ENCODE peak calls at places on chromosome 6, in six cellular contexts. One of them, this sample, is unnamed.

GRCh38 chr6:18121580-18122127 is 823 bp downstream of the NHLRC1 start:
- DNase-seq in mesothelial cell of epicardium: no peak
- DNase-seq in AG10803: no peak
- DNase-seq in progenitor cell of endocrine pancreas: no peak
- DNase-seq in RWPE2: no peak
- DNase-seq in AG04450: no peak
- DNase-seq in this sample: no peak

GRCh38 chr6:10138917-10139316 is 276.0 kb downstream of the TFAP2A start:
- DNase-seq in mesothelial cell of epicardium: no peak
- DNase-seq in AG10803: no peak
- DNase-seq in progenitor cell of endocrine pancreas: no peak
- DNase-seq in RWPE2: no peak
- DNase-seq in AG04450: no peak
- DNase-seq in this sample: no peak

GRCh38 chr6:28807682-28808280 is 116.0 kb downstream of the TRIM27 start:
- DNase-seq in mesothelial cell of epicardium: no peak
- DNase-seq in AG10803: peak
- DNase-seq in progenitor cell of endocrine pancreas: no peak
- DNase-seq in RWPE2: no peak
- DNase-seq in AG04450: no peak
- DNase-seq in this sample: no peak

GRCh38 chr6:81242634-81243033 is 509.8 kb downstream of the TENT5A start:
- DNase-seq in mesothelial cell of epicardium: no peak
- DNase-seq in AG10803: peak
- DNase-seq in progenitor cell of endocrine pancreas: no peak
- DNase-seq in RWPE2: no peak
- DNase-seq in AG04450: no peak
- DNase-seq in this sample: no peak

GRCh38 chr6:30154709-30155521 is 6.1 kb downstream of the TRIM10 start:
- DNase-seq in mesothelial cell of epicardium: no peak
- DNase-seq in AG10803: peak
- DNase-seq in progenitor cell of endocrine pancreas: no peak
- DNase-seq in RWPE2: no peak
- DNase-seq in AG04450: no peak
- DNase-seq in this sample: peak

GRCh38 chr6:41649596-41649995 is 11.3 kb downstream of the MDFI start:
- DNase-seq in mesothelial cell of epicardium: no peak
- DNase-seq in AG10803: no peak
- DNase-seq in progenitor cell of endocrine pancreas: no peak
- DNase-seq in RWPE2: no peak
- DNase-seq in AG04450: no peak
- DNase-seq in this sample: no peak

GRCh38 chr6:159716247-159717086 is 10.8 kb upstream of the WTAP start:
- DNase-seq in mesothelial cell of epicardium: no peak
- DNase-seq in AG10803: peak
- DNase-seq in progenitor cell of endocrine pancreas: no peak
- DNase-seq in RWPE2: no peak
- DNase-seq in AG04450: peak
- DNase-seq in this sample: peak

GRCh38 chr6:85111481-85112001 is 338.3 kb upstream of the NT5E start:
- DNase-seq in mesothelial cell of epicardium: no peak
- DNase-seq in AG10803: no peak
- DNase-seq in progenitor cell of endocrine pancreas: no peak
- DNase-seq in RWPE2: no peak
- DNase-seq in AG04450: no peak
- DNase-seq in this sample: no peak

GRCh38 chr6:109060585-109060984 is 34.1 kb downstream of the SESN1 start:
- DNase-seq in mesothelial cell of epicardium: no peak
- DNase-seq in AG10803: no peak
- DNase-seq in progenitor cell of endocrine pancreas: no peak
- DNase-seq in RWPE2: no peak
- DNase-seq in AG04450: no peak
- DNase-seq in this sample: no peak

GRCh38 chr6:73823046-73823735 is 127.2 kb downstream of the CD109 start:
- DNase-seq in mesothelial cell of epicardium: no peak
- DNase-seq in AG10803: no peak
- DNase-seq in progenitor cell of endocrine pancreas: no peak
- DNase-seq in RWPE2: no peak
- DNase-seq in AG04450: no peak
- DNase-seq in this sample: no peak

GRCh38 chr6:2622683-2623082 is 128.0 kb downstream of the MYLK4 start:
- DNase-seq in mesothelial cell of epicardium: no peak
- DNase-seq in AG10803: no peak
- DNase-seq in progenitor cell of endocrine pancreas: no peak
- DNase-seq in RWPE2: no peak
- DNase-seq in AG04450: no peak
- DNase-seq in this sample: no peak

GRCh38 chr6:75747371-75747984 is 1.6 kb upstream of the MYO6 start:
- DNase-seq in mesothelial cell of epicardium: no peak
- DNase-seq in AG10803: no peak
- DNase-seq in progenitor cell of endocrine pancreas: no peak
- DNase-seq in RWPE2: no peak
- DNase-seq in AG04450: no peak
- DNase-seq in this sample: no peak

GRCh38 chr6:131038612-131039344 is 24.3 kb downstream of the EPB41L2 start:
- DNase-seq in mesothelial cell of epicardium: no peak
- DNase-seq in AG10803: peak
- DNase-seq in progenitor cell of endocrine pancreas: no peak
- DNase-seq in RWPE2: no peak
- DNase-seq in AG04450: no peak
- DNase-seq in this sample: no peak

GRCh38 chr6:36319436-36319762 is 17.3 kb downstream of the BNIP5 start:
- DNase-seq in mesothelial cell of epicardium: no peak
- DNase-seq in AG10803: no peak
- DNase-seq in progenitor cell of endocrine pancreas: no peak
- DNase-seq in RWPE2: no peak
- DNase-seq in AG04450: no peak
- DNase-seq in this sample: no peak

GRCh38 chr6:165881812-165882211 is 218.8 kb upstream of the PDE10A start:
- DNase-seq in mesothelial cell of epicardium: no peak
- DNase-seq in AG10803: no peak
- DNase-seq in progenitor cell of endocrine pancreas: no peak
- DNase-seq in RWPE2: no peak
- DNase-seq in AG04450: no peak
- DNase-seq in this sample: no peak

GRCh38 chr6:141488466-141488865 is 644.3 kb upstream of the GJE1 start:
- DNase-seq in mesothelial cell of epicardium: no peak
- DNase-seq in AG10803: peak
- DNase-seq in progenitor cell of endocrine pancreas: no peak
- DNase-seq in RWPE2: no peak
- DNase-seq in AG04450: no peak
- DNase-seq in this sample: no peak

DNA sequence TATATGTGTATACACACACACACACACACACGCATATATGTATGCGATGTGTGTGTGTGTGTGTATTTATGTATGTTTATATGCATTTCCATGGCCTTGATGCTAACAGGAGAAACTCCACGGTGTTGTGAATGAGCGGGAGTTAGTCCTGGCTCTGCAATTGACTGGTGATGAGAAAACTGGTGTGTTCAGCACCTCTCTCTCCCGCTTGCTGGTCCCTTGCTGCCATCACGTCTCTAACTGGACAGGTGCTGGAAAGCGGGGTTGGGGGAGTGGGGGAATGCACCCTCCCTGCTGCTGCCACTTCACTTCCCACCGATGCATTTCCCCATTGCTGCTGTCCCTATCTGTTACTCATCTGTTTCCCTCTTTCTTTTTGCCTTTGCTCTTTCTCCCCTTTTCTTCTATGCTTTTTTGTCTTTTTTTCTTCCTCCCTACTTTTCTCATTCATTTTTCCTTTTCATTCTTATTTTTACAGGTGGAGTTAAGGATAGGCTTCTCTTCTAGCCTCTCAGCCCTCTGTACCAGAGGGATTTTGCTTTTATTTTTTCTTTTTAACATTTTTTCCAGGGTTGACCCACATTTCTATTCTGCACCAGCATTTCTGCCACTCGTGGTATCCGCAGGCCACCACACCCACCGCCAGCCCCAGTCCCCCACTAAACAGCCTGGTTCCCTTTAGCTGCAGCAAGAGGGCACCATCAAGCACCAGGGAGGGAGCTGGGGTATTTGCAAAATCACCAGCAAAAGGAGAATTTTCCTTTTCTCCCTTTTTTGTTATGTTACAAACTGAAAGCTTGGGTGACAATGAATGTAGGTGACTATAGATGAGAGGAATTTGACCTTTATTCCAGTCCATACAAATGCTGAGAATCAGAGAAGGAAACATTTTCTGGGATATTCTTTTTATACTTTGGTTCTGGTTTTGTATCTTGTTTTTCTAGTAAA is 115.6 kb downstream of the TCP11 start:
- DNase-seq in mesothelial cell of epicardium: no peak
- DNase-seq in AG10803: no peak
- DNase-seq in progenitor cell of endocrine pancreas: no peak
- DNase-seq in RWPE2: no peak
- DNase-seq in AG04450: no peak
- DNase-seq in this sample: no peak
- TF ChIP-seq CTCF in mesothelial cell of epicardium: no peak
- TF ChIP-seq CTCF in AG10803: peak
- TF ChIP-seq CTCF in progenitor cell of endocrine pancreas: no peak
- TF ChIP-seq CTCF in RWPE2: peak
- TF ChIP-seq CTCF in AG04450: peak
- TF ChIP-seq CTCF in this sample: peak

GRCh38 chr6:168119539-168119938 is 40.5 kb upstream of the FRMD1 start:
- DNase-seq in mesothelial cell of epicardium: no peak
- DNase-seq in AG10803: no peak
- DNase-seq in progenitor cell of endocrine pancreas: no peak
- DNase-seq in RWPE2: no peak
- DNase-seq in AG04450: no peak
- DNase-seq in this sample: no peak

GRCh38 chr6:168116975-168117899 is 38.2 kb upstream of the FRMD1 start:
- DNase-seq in mesothelial cell of epicardium: no peak
- DNase-seq in AG10803: no peak
- DNase-seq in progenitor cell of endocrine pancreas: no peak
- DNase-seq in RWPE2: peak
- DNase-seq in AG04450: no peak
- DNase-seq in this sample: no peak

GRCh38 chr6:168116446-168116974 is 37.5 kb upstream of the FRMD1 start:
- DNase-seq in mesothelial cell of epicardium: no peak
- DNase-seq in AG10803: no peak
- DNase-seq in progenitor cell of endocrine pancreas: no peak
- DNase-seq in RWPE2: peak
- DNase-seq in AG04450: no peak
- DNase-seq in this sample: no peak

GRCh38 chr6:168118935-168119334 is 39.9 kb upstream of the FRMD1 start:
- DNase-seq in mesothelial cell of epicardium: no peak
- DNase-seq in AG10803: no peak
- DNase-seq in progenitor cell of endocrine pancreas: no peak
- DNase-seq in RWPE2: no peak
- DNase-seq in AG04450: no peak
- DNase-seq in this sample: no peak

GRCh38 chr6:168117942-168118341 is 38.9 kb upstream of the FRMD1 start:
- DNase-seq in mesothelial cell of epicardium: peak
- DNase-seq in AG10803: no peak
- DNase-seq in progenitor cell of endocrine pancreas: no peak
- DNase-seq in RWPE2: no peak
- DNase-seq in AG04450: no peak
- DNase-seq in this sample: no peak
- TF ChIP-seq CTCF in mesothelial cell of epicardium: no peak
- TF ChIP-seq CTCF in AG10803: peak
- TF ChIP-seq CTCF in progenitor cell of endocrine pancreas: peak
- TF ChIP-seq CTCF in RWPE2: peak
- TF ChIP-seq CTCF in AG04450: peak
- TF ChIP-seq CTCF in this sample: peak

DNA sequence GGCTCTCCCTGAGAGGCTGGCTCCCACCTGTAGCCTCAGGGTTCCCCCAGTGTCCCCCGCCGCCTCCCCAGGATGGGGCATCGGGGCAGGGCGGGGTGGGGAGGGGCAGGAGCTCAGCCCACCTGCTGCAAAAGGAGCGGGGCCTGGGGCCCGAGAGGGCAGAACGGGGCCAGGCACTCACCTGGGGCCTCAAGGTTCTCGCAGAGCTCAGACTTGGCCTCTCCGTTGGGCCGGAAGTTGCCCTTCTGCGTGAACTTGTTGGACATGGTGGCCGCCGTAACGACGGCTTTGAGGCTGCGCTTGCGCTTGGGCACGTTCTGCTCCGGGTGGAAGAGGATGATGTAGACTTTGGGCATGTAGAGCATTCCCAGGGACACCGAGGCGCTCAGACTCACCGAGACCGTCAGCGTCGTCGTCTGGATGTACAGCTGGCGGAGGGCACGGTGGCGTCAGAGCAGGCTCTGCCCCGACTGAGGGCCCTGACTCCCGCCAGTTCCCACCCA is 117.9 kb downstream of the GRM4 start:
- DNase-seq in mesothelial cell of epicardium: no peak
- DNase-seq in AG10803: no peak
- DNase-seq in progenitor cell of endocrine pancreas: no peak
- DNase-seq in RWPE2: no peak
- DNase-seq in AG04450: no peak
- DNase-seq in this sample: no peak
- TF ChIP-seq CTCF in mesothelial cell of epicardium: peak
- TF ChIP-seq CTCF in AG10803: no peak
- TF ChIP-seq CTCF in progenitor cell of endocrine pancreas: no peak
- TF ChIP-seq CTCF in RWPE2: peak
- TF ChIP-seq CTCF in AG04450: no peak
- TF ChIP-seq CTCF in this sample: no peak

GRCh38 chr6:125306756-125307149 is 5.0 kb upstream of the HDDC2 start:
- DNase-seq in mesothelial cell of epicardium: no peak
- DNase-seq in AG10803: no peak
- DNase-seq in progenitor cell of endocrine pancreas: no peak
- DNase-seq in RWPE2: no peak
- DNase-seq in AG04450: no peak
- DNase-seq in this sample: no peak
- TF ChIP-seq CTCF in mesothelial cell of epicardium: no peak
- TF ChIP-seq CTCF in AG10803: no peak
- TF ChIP-seq CTCF in progenitor cell of endocrine pancreas: no peak
- TF ChIP-seq CTCF in RWPE2: no peak
- TF ChIP-seq CTCF in AG04450: no peak
- TF ChIP-seq CTCF in this sample: no peak

DNA sequence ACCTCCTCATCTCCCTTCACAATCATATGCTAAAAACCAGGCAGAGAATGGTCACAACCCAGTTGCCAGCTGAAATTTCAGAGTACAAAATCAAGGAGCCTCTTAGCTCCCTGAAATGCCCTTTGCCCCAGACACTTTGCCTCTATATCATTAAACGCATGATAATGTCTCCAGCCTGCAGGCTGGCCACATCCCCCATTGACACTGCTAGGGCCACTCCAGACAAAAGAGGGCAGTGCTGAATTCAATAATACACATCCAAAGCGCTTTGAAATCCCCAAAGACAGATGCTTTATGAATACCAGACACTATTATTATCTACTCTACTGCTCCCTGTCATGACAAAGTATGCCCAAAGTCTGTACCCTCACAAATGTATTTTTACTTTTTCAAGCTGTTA is 348.3 kb upstream of the POU3F2 start:
- DNase-seq in mesothelial cell of epicardium: no peak
- DNase-seq in AG10803: no peak
- DNase-seq in progenitor cell of endocrine pancreas: no peak
- DNase-seq in RWPE2: no peak
- DNase-seq in AG04450: no peak
- DNase-seq in this sample: no peak
- TF ChIP-seq CTCF in mesothelial cell of epicardium: no peak
- TF ChIP-seq CTCF in AG10803: no peak
- TF ChIP-seq CTCF in progenitor cell of endocrine pancreas: no peak
- TF ChIP-seq CTCF in RWPE2: no peak
- TF ChIP-seq CTCF in AG04450: no peak
- TF ChIP-seq CTCF in this sample: no peak

DNA sequence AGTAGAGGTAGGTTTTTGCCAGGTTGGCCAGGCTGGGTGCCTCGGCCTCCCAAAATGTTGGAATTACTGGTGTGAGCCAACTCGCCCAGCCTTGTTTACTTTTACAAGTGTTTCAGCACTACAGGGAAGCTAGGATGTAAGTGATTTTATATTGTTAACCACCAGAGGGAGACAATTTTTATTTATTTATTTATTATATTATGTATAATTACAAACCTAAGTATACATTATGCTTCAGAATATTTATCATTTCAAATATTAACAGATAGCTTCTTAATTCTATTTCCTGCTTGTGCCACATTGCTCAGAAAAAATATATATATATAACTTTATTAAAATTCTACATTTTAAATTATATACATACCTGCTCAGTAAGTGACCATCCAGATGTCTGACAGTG is 9.8 kb downstream of the MMUT start:
- DNase-seq in mesothelial cell of epicardium: no peak
- DNase-seq in AG10803: no peak
- DNase-seq in progenitor cell of endocrine pancreas: no peak
- DNase-seq in RWPE2: no peak
- DNase-seq in AG04450: no peak
- DNase-seq in this sample: no peak
- TF ChIP-seq CTCF in mesothelial cell of epicardium: peak
- TF ChIP-seq CTCF in AG10803: peak
- TF ChIP-seq CTCF in progenitor cell of endocrine pancreas: peak
- TF ChIP-seq CTCF in RWPE2: peak
- TF ChIP-seq CTCF in AG04450: peak
- TF ChIP-seq CTCF in this sample: peak